ENCODE peak calls at places on chromosome 13, in nine cellular contexts. X is left lung, L is bronchial epithelial cell, O is AG09309, I is GM06990, A is Peyer's patch, B is uterus, N is kidney epithelial cell, P is choroid plexus epithelial cell. T is an unnamed sample.

GRCh38 chr13:93889430-93889829 is 590.1 kb downstream of the DCT start:
- DNase-seq in N (no peak), X (no peak), P (no peak), L (no peak), I (no peak), A (no peak), B (no peak), O (no peak), T (no peak)

GRCh38 chr13:40518481-40518882 is 148.0 kb downstream of the FOXO1 start:
- DNase-seq in N (peak; percentile 47), L (peak; percentile 49), A (no peak), X (no peak), I (peak; percentile 56), B (no peak), O (no peak), P (no peak), T (no peak)

GRCh38 chr13:91359566-91359965 is 12.1 kb downstream of the MIR17HG start:
- DNase-seq in P (no peak), I (no peak), X (no peak), A (no peak), B (no peak), O (no peak), N (no peak), L (no peak), T (no peak)

GRCh38 chr13:113305208-113305607 is 8.2 kb downstream of the LAMP1 start:
- DNase-seq in X (no peak), I (no peak), P (peak; percentile 35), L (peak; percentile 97), A (no peak), N (peak; percentile 38), B (no peak), O (peak; percentile 23), T (peak; percentile 59)

GRCh38 chr13:64457976-64458375 is 2772.2 kb downstream of the PCDH9 start:
- DNase-seq in B (no peak), A (no peak), I (no peak), N (no peak), P (peak; percentile 72), X (no peak), O (peak; percentile 25), L (no peak), T (no peak)

GRCh38 chr13:31859546-31859945 is 120.2 kb downstream of the RXFP2 start:
- DNase-seq in X (no peak), N (no peak), L (no peak), I (peak; percentile 18), P (no peak), O (no peak), A (no peak), B (no peak), T (no peak)

GRCh38 chr13:36212789-36213188 is 1.6 kb downstream of the SOHLH2 start:
- DNase-seq in N (no peak), P (no peak), B (no peak), X (no peak), I (no peak), A (no peak), L (no peak), O (no peak), T (no peak)

GRCh38 chr13:30376426-30377311 is 45.6 kb upstream of the UBE2L5 start:
- DNase-seq in X (peak; percentile 41), O (no peak), I (peak; percentile 68), B (no peak), N (no peak), A (peak; percentile 90), P (no peak), L (peak; percentile 27), T (no peak)

GRCh38 chr13:102729560-102730275 is 34.9 kb upstream of the METTL21C start:
- DNase-seq in B (no peak), N (no peak), A (no peak), X (no peak), O (no peak), I (no peak), P (peak; percentile 87), L (peak; percentile 94), T (no peak)

GRCh38 chr13:110447058-110447511 is 114.4 kb downstream of the RAB20 start:
- DNase-seq in I (no peak), B (no peak), X (no peak), P (peak; percentile 33), N (no peak), A (no peak), O (no peak), L (no peak), T (no peak)

GRCh38 chr13:108948269-108948671 is 318.9 kb downstream of the MYO16 start:
- DNase-seq in N (no peak), L (peak; percentile 81), X (no peak), P (peak; percentile 44), B (no peak), A (no peak), I (no peak), O (no peak), T (no peak)

GRCh38 chr13:31774186-31774585 is 34.9 kb downstream of the RXFP2 start:
- DNase-seq in O (no peak), I (no peak), B (no peak), A (no peak), N (no peak), L (peak; percentile 11), X (no peak), P (no peak), T (no peak)

GRCh38 chr13:32537580-32538233 is 888 bp downstream of the N4BP2L2 start:
- DNase-seq in I (no peak), A (peak; percentile 59), P (peak; percentile 28), N (no peak), X (peak; percentile 50), L (no peak), O (no peak), B (peak; percentile 27), T (no peak)

GRCh38 chr13:113974304-113975281 is 717 bp upstream of the C13orf46 start:
- DNase-seq in B (no peak), L (no peak), O (no peak), I (no peak), P (no peak), A (peak; percentile 38), X (peak; percentile 25), N (no peak), T (no peak)

GRCh38 chr13:26787961-26788360 is 27.4 kb upstream of the GPR12 start:
- DNase-seq in B (no peak), P (no peak), I (no peak), A (no peak), X (no peak), O (no peak), N (no peak), L (no peak), T (no peak)

GRCh38 chr13:26785845-26786630 is 25.5 kb upstream of the GPR12 start:
- DNase-seq in L (no peak), P (no peak), X (no peak), B (no peak), A (peak; percentile 84), N (no peak), O (no peak), I (no peak), T (no peak)

GRCh38 chr13:26786651-26787295 is 26.2 kb upstream of the GPR12 start:
- DNase-seq in B (no peak), I (no peak), O (no peak), X (no peak), L (no peak), P (no peak), A (no peak), N (no peak), T (no peak)

DNA sequence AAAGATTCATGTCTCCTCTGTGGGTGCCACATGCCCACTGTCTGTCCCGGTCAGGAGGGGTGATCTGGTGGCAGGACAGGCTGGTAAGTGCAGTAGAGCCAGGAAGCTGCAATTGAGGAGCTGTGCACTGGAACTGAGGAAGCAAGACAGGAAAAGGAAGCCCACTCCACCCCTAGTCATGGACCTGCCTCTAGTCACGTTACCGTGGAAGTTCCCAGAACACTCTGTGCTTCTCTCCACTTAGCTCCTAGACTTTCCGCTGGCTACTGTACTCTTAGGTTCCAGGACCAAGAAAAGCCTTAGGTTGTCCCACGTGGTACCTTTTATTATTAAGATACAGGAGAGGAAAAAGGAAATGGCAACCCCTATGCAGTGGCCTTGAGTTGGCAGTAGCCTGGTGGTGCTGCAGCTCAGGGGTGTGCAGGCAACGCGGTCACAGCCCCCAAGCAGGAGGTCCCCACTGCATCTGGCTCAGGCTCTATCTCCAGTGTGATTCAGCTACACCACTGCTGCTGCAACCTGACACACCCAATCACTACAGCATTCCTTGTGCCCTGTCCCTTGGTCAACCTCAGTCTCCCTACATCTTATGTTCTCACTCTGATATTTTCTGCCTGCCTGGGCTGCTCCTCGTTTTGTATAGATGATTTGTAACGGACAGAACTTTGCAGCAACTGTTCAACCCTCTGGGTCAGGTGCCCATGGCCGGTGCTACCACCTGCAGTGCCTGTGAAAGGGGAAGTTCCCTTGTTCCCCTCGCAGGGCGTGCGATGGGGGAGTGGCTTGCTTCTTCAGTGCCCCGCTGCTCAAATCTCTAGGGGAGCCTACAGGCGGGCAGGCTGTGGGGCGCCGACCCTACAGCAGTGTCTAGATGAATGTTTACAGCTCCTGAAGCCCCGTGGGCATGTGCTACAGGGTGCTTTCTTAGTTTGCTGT is 24.4 kb upstream of the GPR12 start:
- DNase-seq in B (no peak), N (no peak), O (no peak), P (no peak), I (no peak), L (no peak), A (peak; percentile 82), X (no peak), T (no peak)
- H3K4me3 ChIP-seq in B (no peak overlapping the region), N (no peak overlapping the region), O (no peak overlapping the region), P (no peak overlapping the region), I (peak overlapping the region; percentile 33), L (no peak overlapping the region), A (peak overlapping the region; percentile 46), X (no peak overlapping the region), T (no peak overlapping the region)

GRCh38 chr13:38223093-38223492 is 126.6 kb upstream of the UFM1 start:
- DNase-seq in B (peak; percentile 19), N (no peak), A (no peak), O (peak; percentile 24), P (peak; percentile 73), L (peak; percentile 26), X (no peak), I (no peak), T (no peak)
- TF ChIP-seq CTCF in B (peak; percentile 22), N (peak; percentile 32), A (no peak), O (peak; percentile 51), P (peak; percentile 63), L (peak; percentile 5), X (no peak), I (no peak), T (peak; percentile 33)

GRCh38 chr13:48944221-48944620 is 31.5 kb upstream of the FNDC3A start:
- DNase-seq in L (no peak), O (no peak), A (no peak), B (no peak), N (no peak), X (no peak), P (no peak), I (no peak), T (no peak)
- H3K4me3 ChIP-seq in L (no peak overlapping the region), O (no peak overlapping the region), A (no peak overlapping the region), B (no peak overlapping the region), N (no peak overlapping the region), X (no peak overlapping the region), P (no peak overlapping the region), I (no peak overlapping the region), T (no peak overlapping the region)

DNA sequence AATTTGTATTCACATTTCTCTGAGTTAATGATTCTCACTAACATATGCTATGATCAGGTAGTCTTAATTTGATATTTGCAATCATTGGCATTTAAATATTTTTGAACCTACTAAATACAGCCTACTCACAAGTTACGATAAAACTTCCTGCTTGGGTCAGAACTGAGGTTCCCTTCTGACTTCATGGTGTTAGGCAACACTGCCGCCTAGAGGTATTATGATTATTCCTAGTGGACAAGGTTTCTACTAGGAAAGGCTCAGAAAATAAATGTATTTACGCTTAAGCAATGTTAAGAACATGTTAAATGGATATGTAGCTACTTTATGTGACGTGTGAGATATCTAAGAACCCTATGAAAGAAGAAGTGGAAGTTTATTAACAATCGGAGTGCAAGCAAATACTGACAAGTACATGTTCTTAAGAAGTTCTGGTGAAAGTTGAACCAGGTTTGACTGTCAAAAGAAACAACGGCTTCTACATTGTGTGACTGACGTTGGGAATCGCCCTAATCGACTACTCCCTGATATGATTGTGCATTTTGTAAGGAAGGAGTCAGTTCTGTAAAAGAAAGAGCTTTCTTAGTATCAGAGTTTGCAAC is 1395.8 kb downstream of the SLITRK5 start:
- DNase-seq in L (peak; percentile 70), A (no peak), O (no peak), P (peak; percentile 69), X (no peak), N (peak; percentile 14), I (no peak), B (no peak), T (peak; percentile 13)
- TF ChIP-seq CTCF in L (peak; percentile 57), A (peak; percentile 52), O (no peak), P (peak; percentile 75), X (peak; percentile 19), N (peak; percentile 67), I (peak; percentile 20), B (peak; percentile 14), T (peak; percentile 81)